ENCODE peak calls at places on chromosomes 4 and X, in six cellular contexts. S is neural progenitor cell, L is HCT116, O is SK-N-SH, B is MM.1S, E is hepatocyte. R is an unnamed sample.

GRCh38 chrX:45172890-45173289 is 27.8 kb downstream of the DIPK2B start:
- DNase-seq in O (no peak), L (peak), E (peak), S (no peak), B (no peak), R (peak)

GRCh38 chr4:63524764-63525163 is 884.5 kb downstream of the TECRL start:
- DNase-seq in B (no peak), S (no peak), E (no peak), L (no peak), O (no peak), R (no peak)

GRCh38 chr4:183960912-183961569 is 55.9 kb downstream of the STOX2 start:
- DNase-seq in B (no peak), E (no peak), L (no peak), S (no peak), O (no peak), R (no peak)

GRCh38 chr4:76011018-76011670 is 3.8 kb upstream of the CXCL9 start:
- DNase-seq in L (no peak), O (no peak), E (no peak), B (no peak), S (no peak), R (no peak)

GRCh38 chr4:16224264-16224663 is 2.0 kb downstream of the TAPT1 start:
- DNase-seq in L (no peak), E (no peak), O (peak), S (peak), B (no peak), R (no peak)

GRCh38 chrX:115968436-115969252 is 201.9 kb upstream of the AGTR2 start:
- DNase-seq in B (peak), L (peak), E (peak), S (peak), O (peak), R (peak)

GRCh38 chrX:19513383-19513782 is 1.9 kb downstream of the MAP3K15 start:
- DNase-seq in B (no peak), L (no peak), O (peak), S (peak), E (no peak), R (no peak)

GRCh38 chrX:13341491-13342101 is 21.7 kb upstream of the ATXN3L start:
- DNase-seq in O (no peak), B (no peak), L (no peak), S (no peak), E (no peak), R (no peak)

GRCh38 chrX:150201391-150201790 is 161.7 kb upstream of the MAMLD1 start:
- DNase-seq in O (no peak), E (no peak), S (no peak), B (no peak), L (no peak), R (no peak)

GRCh38 chr4:155305619-155306018 is 71.1 kb downstream of the MAP9 start:
- DNase-seq in B (no peak), O (no peak), L (no peak), S (no peak), E (no peak), R (no peak)

GRCh38 chrX:47247206-47247998 is 14.6 kb downstream of the USP11 start:
- DNase-seq in O (peak), B (no peak), S (no peak), L (no peak), E (no peak), R (peak)

GRCh38 chr4:32140636-32141035 is 1420.5 kb downstream of the PCDH7 start:
- DNase-seq in S (no peak), B (peak), L (no peak), O (no peak), E (peak), R (no peak)

GRCh38 chr4:180116840-180117239 is 2126.4 kb upstream of the TENM3 start:
- DNase-seq in O (no peak), S (no peak), L (no peak), B (no peak), E (no peak), R (no peak)

GRCh38 chrX:46628406-46629371 is 55.1 kb downstream of the CHST7 start:
- DNase-seq in E (no peak), B (peak), L (no peak), S (no peak), O (no peak), R (peak)

GRCh38 chrX:103550415-103551051 is 31.2 kb upstream of the RAB40A start:
- DNase-seq in O (no peak), S (no peak), B (no peak), E (no peak), L (no peak), R (peak)

GRCh38 chrX:275476-275966 is 5.7 kb upstream of the PLCXD1 start:
- DNase-seq in L (no peak), O (no peak), S (peak), E (no peak), B (no peak), R (no peak)

GRCh38 chr4:38491854-38492478 is 172.0 kb upstream of the KLF3 start:
- DNase-seq in B (no peak), L (no peak), E (no peak), O (no peak), S (no peak), R (no peak)

GRCh38 chr4:38489924-38490639 is 173.9 kb upstream of the KLF3 start:
- DNase-seq in S (peak), L (no peak), B (no peak), E (peak), O (no peak), R (peak)

GRCh38 chr4:38488891-38489861 is 174.8 kb upstream of the KLF3 start:
- DNase-seq in B (no peak), L (no peak), S (peak), O (no peak), E (peak), R (peak)

GRCh38 chr4:38493068-38493467 is 170.9 kb upstream of the KLF3 start:
- DNase-seq in S (no peak), E (no peak), L (no peak), O (no peak), B (no peak), R (no peak)

GRCh38 chr4:38490753-38491446 is 173.1 kb upstream of the KLF3 start:
- DNase-seq in E (peak), S (no peak), L (no peak), O (no peak), B (no peak), R (no peak)
- H2AFZ ChIP-seq in E (peak), S (no peak), L (no peak), O (no peak), B (no peak), R (peak)

GRCh38 chr4:56755901-56756300 is 65.6 kb downstream of the SPINK2 start:
- DNase-seq in B (no peak), O (no peak), E (no peak), L (no peak), S (no peak), R (peak)

GRCh38 chr4:56757821-56758400 is 63.6 kb downstream of the SPINK2 start:
- DNase-seq in L (peak), B (peak), E (peak), S (peak), O (no peak), R (peak)

GRCh38 chr4:56760194-56760593 is 61.3 kb downstream of the SPINK2 start:
- DNase-seq in S (no peak), L (no peak), O (no peak), E (no peak), B (no peak), R (no peak)

GRCh38 chr4:56752985-56753384 is 68.5 kb downstream of the SPINK2 start:
- DNase-seq in B (no peak), L (peak), O (no peak), S (no peak), E (peak), R (no peak)

GRCh38 chr4:56757270-56757746 is 64.2 kb downstream of the SPINK2 start:
- DNase-seq in E (peak), B (peak), S (no peak), O (no peak), L (no peak), R (peak)
- TF ChIP-seq EZH2phosphoT487 in E (no peak), B (no peak), S (no peak), O (no peak), L (no peak), R (no peak)

GRCh38 chr4:24003926-24004325 is 114.1 kb upstream of the PPARGC1A start:
- DNase-seq in O (no peak), L (no peak), S (no peak), B (no peak), E (no peak), R (peak)

GRCh38 chr4:24010994-24011393 is 121.1 kb upstream of the PPARGC1A start:
- DNase-seq in L (no peak), O (no peak), S (no peak), E (no peak), B (no peak), R (no peak)

GRCh38 chr4:24010573-24010972 is 120.7 kb upstream of the PPARGC1A start:
- DNase-seq in E (no peak), L (no peak), S (no peak), O (no peak), B (no peak), R (no peak)

GRCh38 chr4:24006269-24006668 is 116.4 kb upstream of the PPARGC1A start:
- DNase-seq in O (no peak), E (no peak), L (no peak), B (no peak), S (no peak), R (no peak)

GRCh38 chr4:24007740-24008348 is 118.0 kb upstream of the PPARGC1A start:
- DNase-seq in B (no peak), L (no peak), E (peak), S (no peak), O (no peak), R (no peak)
- H2AFZ ChIP-seq in B (no peak), L (no peak), E (no peak), S (no peak), O (no peak), R (no peak)

DNA sequence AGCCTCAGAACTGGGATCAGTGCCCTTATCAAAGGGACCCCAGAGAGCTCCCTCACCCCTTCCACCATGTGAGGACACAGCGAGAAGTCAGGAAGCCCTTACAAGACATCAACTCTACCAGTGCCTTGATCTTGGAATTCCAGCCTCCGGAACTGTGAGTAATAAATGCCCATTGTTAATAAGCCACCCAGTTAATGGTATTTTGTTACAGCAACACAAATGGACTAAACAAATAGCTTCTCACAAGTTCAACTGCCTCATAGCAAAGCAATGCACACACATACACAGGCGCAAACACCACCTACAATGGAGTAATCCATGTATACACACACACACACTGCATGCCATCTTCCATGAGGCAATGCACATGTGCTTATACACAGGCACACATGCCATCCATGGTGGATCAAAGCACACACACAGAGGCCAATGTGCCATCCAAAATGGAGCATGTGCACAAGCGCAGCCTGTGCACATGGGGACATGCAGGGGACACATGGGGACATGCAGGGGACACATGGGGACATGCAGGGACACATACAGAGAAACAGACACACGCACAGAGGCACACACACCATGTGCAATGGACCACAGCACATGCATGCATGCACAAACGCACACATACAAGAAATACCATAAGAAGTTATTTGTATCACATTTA is 137.6 kb upstream of the TBL1X start:
- DNase-seq in B (no peak), S (no peak), E (no peak), O (no peak), L (no peak), R (no peak)
- TF ChIP-seq EZH2phosphoT487 in B (no peak), S (no peak), E (no peak), O (no peak), L (no peak), R (no peak)

DNA sequence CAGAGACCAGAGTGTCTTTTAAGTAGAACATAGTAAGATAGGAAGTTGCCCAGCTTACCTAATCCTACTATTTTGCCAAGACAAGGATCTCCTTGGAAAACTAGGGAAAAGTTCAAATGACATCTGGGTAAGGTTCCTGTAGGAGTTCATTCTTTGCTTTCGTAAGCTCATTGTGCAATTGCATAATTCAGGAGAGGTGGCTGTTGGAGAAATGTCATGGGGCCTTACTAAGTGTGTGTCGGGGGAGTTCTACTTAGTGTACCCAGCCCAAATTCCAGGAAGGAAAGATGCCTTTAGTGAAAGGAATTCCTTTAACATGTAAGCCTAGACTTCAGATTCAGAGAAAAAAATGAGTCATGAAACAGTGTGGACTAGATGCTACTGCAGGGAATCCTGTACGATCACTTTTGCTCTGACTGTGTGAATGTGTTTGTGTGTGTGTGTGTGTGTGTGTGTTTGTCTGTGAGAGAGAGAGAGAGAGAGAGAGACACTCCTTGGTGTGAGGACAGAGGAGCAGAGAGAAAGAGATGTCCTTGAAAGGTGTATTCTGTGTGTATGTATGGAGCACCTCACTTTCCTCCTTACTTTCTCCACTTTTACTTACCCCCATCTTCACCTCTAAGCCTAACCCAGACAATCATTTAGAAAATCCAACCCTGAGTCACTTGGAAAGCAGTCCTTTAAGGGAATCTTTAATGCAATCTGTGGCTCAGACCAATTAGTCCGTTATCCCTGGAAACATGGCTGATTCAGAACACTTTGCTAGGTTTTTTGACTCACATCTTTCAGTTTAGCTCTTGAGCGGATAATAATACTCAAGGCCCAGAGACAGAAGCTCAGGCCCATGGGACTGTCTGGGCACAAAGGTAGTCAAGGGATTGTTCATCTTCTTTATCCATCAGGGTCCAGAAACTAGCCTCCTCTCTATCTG is 114.5 kb upstream of the ACSL4 start:
- DNase-seq in O (no peak), E (peak), S (no peak), B (no peak), L (no peak), R (peak)
- H2AFZ ChIP-seq in O (peak), E (no peak), S (no peak), B (no peak), L (no peak), R (peak)

GRCh38 chr4:85777908-85778808 is 303.2 kb downstream of the ARHGAP24 start:
- DNase-seq in E (no peak), O (no peak), S (no peak), B (peak), L (no peak), R (peak)
- TF ChIP-seq EZH2phosphoT487 in E (no peak), O (no peak), S (no peak), B (no peak), L (no peak), R (no peak)